ENCODE peak calls at places on chromosomes 7 and 10, in four cellular contexts. R is suprapubic skin, X is hepatocyte, W is fibroblast of lung. J is an unnamed sample.

GRCh38 chr7:963236-964078 is 9.0 kb upstream of the ADAP1 start:
- DNase-seq in X (no peak), R (peak; percentile 64), W (no peak), J (no peak)

GRCh38 chr10:133048306-133048705 is 39.4 kb upstream of the ADGRA1 start:
- DNase-seq in R (no peak), X (no peak), W (no peak), J (no peak)

GRCh38 chr10:34171957-34172527 is 643.1 kb downstream of the PARD3 start:
- DNase-seq in R (no peak), X (no peak), W (peak; percentile 58), J (no peak)

GRCh38 chr7:68800316-68800715 is 798.0 kb upstream of the AUTS2 start:
- DNase-seq in W (peak; percentile 42), R (no peak), X (no peak), J (no peak)

GRCh38 chr7:31432831-31433340 is 81.0 kb upstream of the ITPRID1 start:
- DNase-seq in X (no peak), R (no peak), W (peak; percentile 69), J (no peak)

GRCh38 chr10:34031410-34031809 is 696.9 kb upstream of the NRP1 start:
- DNase-seq in R (peak; percentile 76), W (peak; percentile 78), X (no peak), J (no peak)

GRCh38 chr10:110629680-110630191 is 14.4 kb upstream of the RBM20 start:
- DNase-seq in W (peak; percentile 93), X (peak; percentile 26), R (no peak), J (no peak)

GRCh38 chr10:74988787-74989574 is 122.5 kb upstream of the SAMD8 start:
- DNase-seq in W (peak; percentile 25), R (no peak), X (no peak), J (no peak)

GRCh38 chr7:132778761-132779160 is 202.5 kb upstream of the PLXNA4 start:
- DNase-seq in W (no peak), X (no peak), R (no peak), J (no peak)

GRCh38 chr7:80641548-80641947 is 3.1 kb downstream of the CD36 start:
- DNase-seq in X (no peak), R (no peak), W (no peak), J (no peak)

GRCh38 chr7:118872568-118872967 is 648.1 kb downstream of the ANKRD7 start:
- DNase-seq in R (no peak), X (peak; percentile 22), W (no peak), J (no peak)

GRCh38 chr10:6543431-6544005 is 36.6 kb downstream of the PRKCQ start:
- DNase-seq in R (no peak), W (no peak), X (no peak), J (peak; percentile 69)

GRCh38 chr7:100546129-100546867 is 7.3 kb downstream of the AGFG2 start:
- DNase-seq in W (peak; percentile 8), R (no peak), X (peak; percentile 49), J (peak; percentile 59)

GRCh38 chr10:13678444-13678843 is 91.7 kb downstream of the PRPF18 start:
- DNase-seq in W (no peak), R (no peak), X (no peak), J (no peak)

GRCh38 chr10:122307669-122308486 is 36.8 kb downstream of the BTBD16 start:
- DNase-seq in R (peak; percentile 76), X (peak; percentile 90), W (peak; percentile 99), J (no peak)

GRCh38 chr10:80357000-80357803 is 621 bp downstream of the DYDC2 start:
- DNase-seq in W (no peak), R (no peak), X (peak; percentile 49), J (no peak)

GRCh38 chr10:80357804-80358125 is 1.2 kb downstream of the DYDC2 start:
- DNase-seq in W (no peak), X (no peak), R (no peak), J (no peak)

GRCh38 chr10:80359644-80360043 is 3.1 kb downstream of the DYDC2 start:
- DNase-seq in R (no peak), W (no peak), X (no peak), J (no peak)

GRCh38 chr10:80351220-80351619 is 5.3 kb downstream of the DYDC1 start:
- DNase-seq in X (no peak), R (no peak), W (no peak), J (no peak)

GRCh38 chr10:80356563-80356999 is at the start of the genes DYDC1 and DYDC2:
- DNase-seq in X (peak; percentile 81), R (peak; percentile 62), W (peak; percentile 13), J (peak; percentile 30)
- H3K4me3 ChIP-seq in X (peak within 1 kb of the TSS; percentile 32), R (peak within 1 kb of the TSS; percentile 52), W (no peak within 1 kb of the TSS), J (no peak within 1 kb of the TSS)

DNA sequence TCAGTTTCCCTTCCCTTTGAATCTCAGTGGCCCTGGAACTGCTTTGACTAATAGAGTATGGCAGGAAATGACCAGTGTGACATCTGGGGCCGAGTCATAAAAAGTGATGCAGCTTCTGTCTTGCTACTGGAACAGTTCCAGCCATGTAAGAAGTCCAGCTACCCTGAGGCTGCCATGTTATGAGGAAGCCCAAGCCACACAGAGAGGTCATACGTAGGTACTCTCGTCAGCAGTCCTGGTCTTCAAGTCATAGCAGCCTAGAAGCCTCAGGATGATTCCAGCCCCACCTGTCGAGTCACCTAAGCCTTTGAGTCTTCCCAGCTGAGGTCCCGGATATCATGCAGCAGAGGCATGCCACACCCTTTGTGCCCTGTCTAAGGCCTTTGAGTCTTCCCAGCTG is 92.2 kb downstream of the PPP1R3C start:
- DNase-seq in X (no peak), R (no peak), W (peak; percentile 73), J (no peak)
- H3K27ac ChIP-seq in X (no peak overlapping the region), R (no peak overlapping the region), W (no peak overlapping the region), J (no peak overlapping the region)

GRCh38 chr7:5779108-5779507 is 2.4 kb downstream of the RNF216 start:
- DNase-seq in X (no peak), R (no peak), W (no peak), J (no peak)

GRCh38 chr7:5774790-5775189 is 6.7 kb downstream of the RNF216 start:
- DNase-seq in W (no peak), X (no peak), R (peak; percentile 18), J (no peak)

GRCh38 chr7:5776894-5777645 is 4.4 kb downstream of the RNF216 start:
- DNase-seq in W (no peak), X (no peak), R (peak; percentile 25), J (peak; percentile 6)

GRCh38 chr7:5780801-5781496 is 514 bp downstream of the RNF216 start:
- DNase-seq in X (peak; percentile 60), R (peak; percentile 72), W (peak; percentile 38), J (peak; percentile 14)

DNA sequence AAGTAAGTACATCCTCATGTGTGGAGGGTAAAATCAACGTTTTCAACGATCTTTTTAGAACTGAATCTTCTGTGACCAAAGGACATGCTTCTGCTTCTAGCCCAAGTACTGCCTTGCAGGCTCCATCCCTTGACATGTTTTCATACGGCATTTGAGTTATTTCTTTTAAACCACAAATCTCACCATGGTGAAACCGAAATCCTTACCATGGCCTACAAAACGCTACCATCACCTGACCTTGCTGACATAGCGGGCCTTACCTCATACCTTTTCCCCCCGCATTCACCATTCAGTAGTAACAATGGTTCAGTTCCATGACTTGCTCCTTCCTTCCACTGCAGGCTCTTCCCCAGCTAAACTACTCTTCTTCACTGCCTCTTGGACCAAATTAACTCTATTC is 3.5 kb downstream of the RNF216 start:
- DNase-seq in W (no peak), R (peak; percentile 9), X (no peak), J (no peak)
- H3K4me1 ChIP-seq in W (peaks cover 4% of the 10 kb centered on the region), R (peaks cover 32% of the 10 kb centered on the region), X (peaks cover 12% of the 10 kb centered on the region), J (peaks cover 56% of the 10 kb centered on the region)

DNA sequence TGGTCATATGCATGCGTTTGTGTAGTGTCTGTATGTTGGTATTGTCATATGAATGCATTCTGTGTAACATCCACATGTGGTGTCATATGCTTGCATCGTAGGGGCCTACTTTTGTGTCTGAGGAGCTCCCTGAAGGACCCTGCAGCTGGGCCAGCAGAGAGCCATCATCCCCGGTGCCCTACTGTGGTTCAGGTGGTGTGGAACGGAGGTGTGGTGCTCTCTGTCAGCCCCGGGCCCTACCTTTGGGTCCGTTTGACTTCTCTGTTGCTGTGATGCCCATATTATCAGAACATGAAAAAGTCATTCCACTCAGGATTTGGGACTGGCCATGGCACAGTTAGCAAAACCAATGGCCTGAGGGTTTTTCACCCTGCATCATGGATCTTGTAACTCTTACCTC is 217.9 kb downstream of the ADARB2 start:
- DNase-seq in R (no peak), W (no peak), X (no peak), J (no peak)
- H3K4me3 ChIP-seq in R (no peak overlapping the region), W (no peak overlapping the region), X (no peak overlapping the region), J (no peak overlapping the region)

J was measured in CD8-positive, alpha-beta memory T cell.